ENCODE peak calls at places on chromosomes 7 and 10, in five cellular contexts. P, N, X, I and U are unnamed samples. For H3K9me3, H3K36me3 and H3K4me1, the result is how much of the 10 kb centered on the place peaks cover.

GRCh38 chr10:3778708-3779108 is 6.3 kb downstream of the KLF6 start:
- DNase-seq in I (no peak), X (no peak), P (no peak), N (peak), U (no peak)

GRCh38 chr10:97034301-97034700 is 151.5 kb downstream of the SLIT1 start:
- DNase-seq in X (no peak), P (no peak), N (peak), I (no peak), U (no peak)

GRCh38 chr10:83801983-83802382 is 337.3 kb upstream of the GHITM start:
- DNase-seq in X (no peak), N (no peak), I (no peak), P (no peak), U (no peak)

GRCh38 chr10:129038490-129039011 is 428.5 kb upstream of the MGMT start:
- DNase-seq in I (no peak), N (no peak), P (no peak), X (no peak), U (no peak)

GRCh38 chr7:55251313-55251712 is 113.8 kb upstream of the LANCL2 start:
- DNase-seq in X (no peak), P (no peak), I (no peak), N (no peak), U (no peak)

GRCh38 chr10:93753621-93754250 is 4.0 kb upstream of the LGI1 start:
- DNase-seq in P (no peak), X (no peak), N (no peak), I (no peak), U (no peak)

GRCh38 chr10:123139521-123140163 is 3.9 kb downstream of the HMX3 start:
- DNase-seq in X (no peak), N (no peak), I (no peak), P (no peak), U (no peak)

GRCh38 chr10:86402283-86402931 is 35.8 kb upstream of the GRID1 start:
- DNase-seq in N (no peak), X (no peak), I (no peak), P (no peak), U (no peak)

GRCh38 chr10:124558339-124558685 is 96.7 kb downstream of the LHPP start:
- DNase-seq in X (no peak), P (no peak), I (no peak), N (no peak), U (no peak)

GRCh38 chr7:94973844-94974243 is 66.5 kb downstream of the PPP1R9A start:
- DNase-seq in I (no peak), X (no peak), N (no peak), P (no peak), U (no peak)

GRCh38 chr10:109974509-109975191 is 33.1 kb upstream of the ADD3 start:
- DNase-seq in P (no peak), X (no peak), I (no peak), N (no peak), U (no peak)

GRCh38 chr7:23490357-23491131 is 20.3 kb upstream of the IGF2BP3 start:
- DNase-seq in N (peak), P (peak), X (peak), I (peak), U (peak)

GRCh38 chr10:132577350-132578005 is 39.9 kb downstream of the INPP5A start:
- DNase-seq in P (peak), I (peak), X (no peak), N (no peak), U (no peak)

GRCh38 chr7:125605241-125605640 is 675.6 kb upstream of the POT1 start:
- DNase-seq in P (no peak), N (no peak), I (no peak), X (no peak), U (no peak)

GRCh38 chr7:82050134-82050533 is 280.3 kb upstream of the HGF start:
- DNase-seq in I (no peak), X (no peak), N (peak), P (no peak), U (no peak)

GRCh38 chr7:55074008-55074499 is 55.2 kb downstream of the EGFR start:
- DNase-seq in I (peak), N (peak), P (no peak), X (peak), U (peak)

GRCh38 chr7:100191775-100192174 is 14.1 kb downstream of the STAG3 start:
- DNase-seq in P (no peak), X (no peak), N (peak), I (no peak), U (no peak)

GRCh38 chr7:124762611-124763143 is 2.9 kb downstream of the GPR37 start:
- DNase-seq in X (no peak), P (no peak), N (peak), I (no peak), U (no peak)

GRCh38 chr7:32204361-32205018 is 134.3 kb upstream of the PDE1C start:
- DNase-seq in N (peak), P (peak), I (peak), X (no peak), U (no peak)

GRCh38 chr10:86821600-86821999 is 65.2 kb downstream of the BMPR1A start:
- DNase-seq in I (no peak), N (peak), P (peak), X (no peak), U (no peak)

GRCh38 chr7:29109356-29109755 is 37.0 kb downstream of the CPVL start:
- DNase-seq in P (no peak), I (no peak), N (no peak), X (no peak), U (no peak)

GRCh38 chr10:44068716-44069482 is 316.0 kb downstream of the CXCL12 start:
- DNase-seq in I (no peak), N (peak), P (peak), X (no peak), U (no peak)

GRCh38 chr7:103316378-103316941 is 19.2 kb downstream of the PMPCB start:
- DNase-seq in N (no peak), P (no peak), X (no peak), I (no peak), U (no peak)
- H3K9me3 ChIP-seq in N (under half), P (under half), X (under half), I (under half), U (under half)

GRCh38 chr7:129713544-129713943 is 102.0 kb downstream of the NRF1 start:
- DNase-seq in P (no peak), I (no peak), X (no peak), N (no peak), U (no peak)

GRCh38 chr7:129719980-129720732 is 108.6 kb downstream of the NRF1 start:
- DNase-seq in P (no peak), I (no peak), X (no peak), N (peak), U (no peak)

DNA sequence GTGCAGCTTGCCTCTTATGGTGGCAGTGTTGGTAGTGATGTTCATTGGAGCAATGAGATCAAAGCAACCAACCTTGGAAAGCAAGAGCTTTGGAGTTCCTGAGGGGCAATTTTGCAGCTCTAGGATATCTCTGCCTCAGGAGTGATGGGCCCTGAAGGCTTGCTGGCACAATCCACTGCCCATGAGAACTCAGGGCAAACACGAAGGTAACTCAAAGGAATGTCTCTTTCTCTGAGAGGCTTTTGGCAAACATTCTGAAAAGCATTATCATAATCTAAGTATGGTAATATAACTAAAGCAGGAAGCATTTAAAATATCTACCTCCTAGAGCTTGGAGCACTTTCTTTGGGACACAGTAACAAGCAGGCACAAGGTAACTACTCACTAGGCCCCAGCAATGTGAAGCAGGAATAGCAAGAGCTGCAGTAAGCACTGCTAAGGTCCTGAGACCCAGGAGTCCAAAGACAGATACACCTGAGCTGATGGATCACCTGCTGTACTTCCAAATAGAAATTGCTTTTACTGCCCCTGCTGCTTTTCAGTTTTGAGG is 103.1 kb downstream of the NRF1 start:
- DNase-seq in I (no peak), N (no peak), X (no peak), P (no peak), U (no peak)
- H3K36me3 ChIP-seq in I (half or more), N (under half), X (half or more), P (under half), U (half or more)

GRCh38 chr7:106056513-106057203 is 55.5 kb downstream of the SYPL1 start:
- DNase-seq in N (peak), P (peak), I (peak), X (peak), U (peak)

GRCh38 chr7:106052681-106053080 is 59.4 kb downstream of the SYPL1 start:
- DNase-seq in P (no peak), X (no peak), N (no peak), I (no peak), U (no peak)

GRCh38 chr7:106054133-106054532 is 58.0 kb downstream of the SYPL1 start:
- DNase-seq in P (no peak), X (no peak), N (no peak), I (no peak), U (no peak)

GRCh38 chr7:106053109-106053508 is 59.0 kb downstream of the SYPL1 start:
- DNase-seq in N (no peak), X (no peak), P (no peak), I (no peak), U (no peak)

GRCh38 chr7:106054971-106055370 is 57.1 kb downstream of the SYPL1 start:
- DNase-seq in P (no peak), X (no peak), I (no peak), N (no peak), U (no peak)
- H3K4me1 ChIP-seq in P (under half), X (under half), I (under half), N (under half), U (under half)

GRCh38 chr7:158093156-158093796 is 494.3 kb downstream of the PTPRN2 start:
- DNase-seq in I (no peak), P (no peak), N (no peak), X (no peak), U (no peak)
- H3K9me3 ChIP-seq in I (under half), P (under half), N (under half), X (under half), U (under half)

GRCh38 chr7:140369294-140369693 is 29.0 kb downstream of the SLC37A3 start:
- DNase-seq in P (no peak), I (no peak), N (no peak), X (no peak), U (no peak)
- H3K36me3 ChIP-seq in P (under half), I (under half), N (under half), X (under half), U (under half)

GRCh38 chr10:100739516-100740368 is 5.6 kb upstream of the PAX2 start:
- DNase-seq in N (no peak), X (no peak), P (no peak), I (no peak), U (no peak)

GRCh38 chr10:100742067-100742771 is 3.2 kb upstream of the PAX2 start:
- DNase-seq in X (no peak), P (no peak), N (no peak), I (no peak), U (no peak)

GRCh38 chr10:100742936-100743335 is 2.4 kb upstream of the PAX2 start:
- DNase-seq in X (no peak), I (no peak), P (no peak), N (no peak), U (no peak)

GRCh38 chr10:100740476-100741341 is 4.7 kb upstream of the PAX2 start:
- DNase-seq in X (no peak), I (no peak), P (no peak), N (no peak), U (no peak)

DNA sequence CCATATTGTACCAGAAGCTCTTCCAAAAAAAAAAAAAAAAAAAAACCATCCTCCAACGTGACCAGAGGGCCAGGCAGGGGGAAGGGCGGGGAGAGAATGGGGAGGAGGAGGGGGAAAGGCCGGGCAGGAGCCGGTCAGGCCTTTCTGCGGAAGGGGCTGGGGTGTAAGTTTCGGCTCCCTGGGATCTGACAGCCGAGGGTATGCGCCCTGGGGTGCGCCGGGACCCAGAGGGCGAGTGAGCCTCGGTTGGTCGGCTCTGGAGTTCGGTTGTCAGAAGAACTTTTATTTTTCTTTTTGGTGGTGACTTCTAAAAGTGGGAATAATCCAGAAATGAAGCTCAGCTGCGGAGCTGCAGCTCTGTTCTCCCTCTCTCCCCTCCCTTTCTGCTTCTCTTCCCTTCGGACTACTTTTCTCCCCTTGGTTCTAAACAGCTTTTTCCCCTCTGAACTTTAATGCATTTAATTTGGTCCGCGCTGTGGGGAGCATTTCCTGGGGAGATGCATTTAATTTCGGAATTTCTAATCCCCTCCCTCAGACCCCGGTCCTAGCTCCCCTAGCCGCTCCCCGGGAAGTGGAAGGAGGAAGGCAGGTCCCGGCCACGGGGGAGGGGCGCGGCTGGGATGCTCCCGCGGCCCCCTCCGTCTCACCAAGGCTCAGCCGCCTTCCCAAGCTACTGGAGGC is 3.9 kb upstream of the PAX2 start:
- DNase-seq in X (no peak), N (no peak), I (no peak), P (no peak), U (no peak)
- H3K4me1 ChIP-seq in X (under half), N (under half), I (half or more), P (under half), U (under half)

GRCh38 chr7:37674534-37674933 is 9.0 kb upstream of the GPR141 start:
- DNase-seq in I (no peak), N (no peak), X (no peak), P (no peak), U (no peak)
- H3K9me3 ChIP-seq in I (under half), N (under half), X (under half), P (under half), U (under half)

GRCh38 chr10:14904316-14904732 is 25.7 kb downstream of the SUV39H2 start:
- DNase-seq in X (no peak), I (no peak), N (peak), P (no peak), U (peak)

GRCh38 chr10:14905890-14906289 is 27.2 kb downstream of the SUV39H2 start:
- DNase-seq in P (no peak), I (no peak), X (no peak), N (no peak), U (peak)

GRCh38 chr10:14904864-14905263 is 26.2 kb downstream of the SUV39H2 start:
- DNase-seq in P (no peak), X (no peak), N (no peak), I (no peak), U (no peak)

GRCh38 chr10:14909101-14909500 is 30.4 kb downstream of the SUV39H2 start:
- DNase-seq in N (no peak), I (no peak), X (no peak), P (no peak), U (no peak)

DNA sequence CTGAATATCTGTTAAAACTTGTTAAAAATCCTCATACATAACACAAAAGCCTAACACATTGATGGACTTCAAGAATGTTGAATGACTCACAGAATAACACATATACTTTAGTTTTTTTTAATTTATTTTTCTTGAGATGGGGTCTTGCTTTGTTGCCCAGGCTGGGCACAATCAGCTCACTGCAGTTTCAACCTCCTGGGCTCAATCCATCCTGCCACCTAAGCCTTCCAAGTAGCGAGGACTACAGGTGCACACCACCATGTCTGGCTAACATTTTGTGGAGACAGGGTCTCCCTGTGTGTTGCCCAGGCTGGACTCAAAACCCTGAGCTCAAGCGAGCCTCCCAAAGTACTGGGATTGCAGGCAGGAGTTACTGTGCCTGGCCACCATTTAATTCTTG is 28.1 kb downstream of the SUV39H2 start:
- DNase-seq in P (no peak), N (no peak), I (no peak), X (no peak), U (no peak)
- H3K36me3 ChIP-seq in P (under half), N (under half), I (half or more), X (under half), U (under half)

DNA sequence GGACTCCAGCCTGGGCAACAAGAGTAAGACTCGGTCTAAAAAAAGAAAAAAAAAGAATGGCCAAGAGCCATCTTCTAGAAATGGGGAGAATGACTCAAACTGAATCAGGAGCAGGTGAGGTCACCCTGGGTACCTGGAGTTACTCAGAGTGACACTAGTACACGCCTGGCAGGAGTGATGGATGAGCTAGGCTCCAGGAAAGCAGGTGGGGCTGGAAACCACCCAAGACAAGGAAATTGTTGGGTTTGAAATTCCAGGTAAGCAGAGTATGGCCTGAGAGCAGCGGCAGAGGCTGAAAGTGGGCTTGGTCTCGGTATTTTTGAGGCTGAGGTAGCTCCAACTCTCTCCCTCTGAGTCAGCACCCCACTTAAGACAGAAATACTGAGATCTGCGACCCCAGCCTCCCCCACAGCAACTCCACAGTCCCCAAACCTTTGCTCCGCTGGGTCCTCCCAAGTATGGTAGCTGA is 18.5 kb downstream of the DDIT4 start:
- DNase-seq in X (no peak), I (no peak), N (no peak), P (no peak), U (peak)
- H3K4me1 ChIP-seq in X (under half), I (under half), N (under half), P (under half), U (half or more)